ENCODE peak calls at places on chromosomes 13 and 19, in four cellular contexts. One of them, this sample, is unnamed.

GRCh38 chr13:65615506-65615905 is 1614.6 kb downstream of the PCDH9 start:
- DNase-seq in hepatocyte: no peak
- DNase-seq in uterus: no peak
- DNase-seq in mesendoderm: no peak
- DNase-seq in this sample: no peak

GRCh38 chr19:31513841-31514240 is 164.6 kb upstream of the TSHZ3 start:
- DNase-seq in mesendoderm: no peak
- DNase-seq in uterus: no peak
- DNase-seq in hepatocyte: no peak
- DNase-seq in this sample: no peak

GRCh38 chr19:14786421-14786851 is 8.1 kb upstream of the ADGRE2 start:
- DNase-seq in hepatocyte: peak; percentile 25
- DNase-seq in uterus: no peak
- DNase-seq in mesendoderm: peak; percentile 68
- DNase-seq in this sample: peak; percentile 50

GRCh38 chr13:79285159-79285558 is 120.9 kb downstream of the RBM26 start:
- DNase-seq in uterus: no peak
- DNase-seq in mesendoderm: no peak
- DNase-seq in hepatocyte: no peak
- DNase-seq in this sample: no peak

GRCh38 chr13:51435002-51435578 is 17.7 kb downstream of the INTS6 start:
- DNase-seq in hepatocyte: peak; percentile 36
- DNase-seq in mesendoderm: peak; percentile 11
- DNase-seq in uterus: no peak
- DNase-seq in this sample: no peak

GRCh38 chr19:33796164-33797100 is at the start of gene KCTD15:
- DNase-seq in mesendoderm: peak; percentile 84
- DNase-seq in uterus: peak; percentile 55
- DNase-seq in hepatocyte: peak; percentile 68
- DNase-seq in this sample: peak; percentile 61

GRCh38 chr13:110503979-110504499 is 57.5 kb downstream of the RAB20 start:
- DNase-seq in mesendoderm: no peak
- DNase-seq in hepatocyte: no peak
- DNase-seq in uterus: no peak
- DNase-seq in this sample: no peak

GRCh38 chr13:30337061-30337601 is 29.8 kb upstream of the KATNAL1 start:
- DNase-seq in mesendoderm: no peak
- DNase-seq in hepatocyte: no peak
- DNase-seq in uterus: no peak
- DNase-seq in this sample: no peak

GRCh38 chr13:97223711-97224461 is 1.8 kb downstream of the MBNL2 start:
- DNase-seq in hepatocyte: peak; percentile 85
- DNase-seq in mesendoderm: peak; percentile 90
- DNase-seq in uterus: peak; percentile 54
- DNase-seq in this sample: peak; percentile 52

GRCh38 chr19:2180881-2181617 is 17.3 kb downstream of the DOT1L start:
- DNase-seq in hepatocyte: no peak
- DNase-seq in uterus: no peak
- DNase-seq in mesendoderm: no peak
- DNase-seq in this sample: no peak

GRCh38 chr13:37486171-37486661 is 112.4 kb downstream of the POSTN start:
- DNase-seq in mesendoderm: no peak
- DNase-seq in hepatocyte: no peak
- DNase-seq in uterus: no peak
- DNase-seq in this sample: no peak

GRCh38 chr13:73092831-73093230 is 34.0 kb downstream of the KLF5 start:
- DNase-seq in uterus: no peak
- DNase-seq in mesendoderm: no peak
- DNase-seq in hepatocyte: no peak
- DNase-seq in this sample: no peak

GRCh38 chr13:30829145-30829544 is 76.9 kb upstream of the MEDAG start:
- DNase-seq in uterus: no peak
- DNase-seq in hepatocyte: peak; percentile 34
- DNase-seq in mesendoderm: no peak
- DNase-seq in this sample: no peak

GRCh38 chr19:4013886-4014540 is 6.5 kb downstream of the PIAS4 start:
- DNase-seq in hepatocyte: no peak
- DNase-seq in mesendoderm: no peak
- DNase-seq in uterus: no peak
- DNase-seq in this sample: no peak

GRCh38 chr19:23002690-23003422 is at the start of gene ZNF728:
- DNase-seq in uterus: peak; percentile 74
- DNase-seq in mesendoderm: no peak
- DNase-seq in hepatocyte: no peak
- DNase-seq in this sample: no peak

GRCh38 chr13:50732712-50733111 is 110.8 kb downstream of the DLEU7 start:
- DNase-seq in hepatocyte: no peak
- DNase-seq in mesendoderm: no peak
- DNase-seq in uterus: no peak
- DNase-seq in this sample: no peak

GRCh38 chr13:102651392-102651791 is 43.5 kb downstream of the METTL21C start:
- DNase-seq in hepatocyte: peak; percentile 7
- DNase-seq in uterus: no peak
- DNase-seq in mesendoderm: no peak
- DNase-seq in this sample: no peak

GRCh38 chr19:16603090-16603489 is 24.9 kb downstream of the MED26 start:
- DNase-seq in mesendoderm: no peak
- DNase-seq in hepatocyte: no peak
- DNase-seq in uterus: no peak
- DNase-seq in this sample: no peak

GRCh38 chr19:1529430-1529816 is 5.5 kb downstream of the PLK5 start:
- DNase-seq in uterus: no peak
- DNase-seq in mesendoderm: no peak
- DNase-seq in hepatocyte: no peak
- DNase-seq in this sample: no peak

GRCh38 chr19:47794526-47794925 is 9.8 kb downstream of the TPRX1 start:
- DNase-seq in hepatocyte: no peak
- DNase-seq in mesendoderm: peak; percentile 55
- DNase-seq in uterus: no peak
- DNase-seq in this sample: no peak

GRCh38 chr13:23751195-23751594 is 138.0 kb downstream of the MIPEP start:
- DNase-seq in hepatocyte: no peak
- DNase-seq in uterus: no peak
- DNase-seq in mesendoderm: no peak
- DNase-seq in this sample: no peak

GRCh38 chr13:61727714-61728275 is 312.1 kb upstream of the PCDH20 start:
- DNase-seq in uterus: no peak
- DNase-seq in mesendoderm: peak; percentile 71
- DNase-seq in hepatocyte: no peak
- DNase-seq in this sample: no peak

GRCh38 chr19:41740415-41741243 is 14.7 kb upstream of the CEACAM6 start:
- DNase-seq in mesendoderm: no peak
- DNase-seq in uterus: no peak
- DNase-seq in hepatocyte: no peak
- DNase-seq in this sample: no peak

GRCh38 chr19:19303411-19303810 is 16.9 kb downstream of the SUGP1 start:
- DNase-seq in uterus: no peak
- DNase-seq in hepatocyte: no peak
- DNase-seq in mesendoderm: no peak
- DNase-seq in this sample: no peak

GRCh38 chr19:53308339-53308811 is 25.2 kb upstream of the ZNF845 start:
- DNase-seq in mesendoderm: peak; percentile 89
- DNase-seq in uterus: no peak
- DNase-seq in hepatocyte: peak; percentile 55
- DNase-seq in this sample: peak; percentile 6

GRCh38 chr13:25067054-25067453 is 28.9 kb upstream of the PABPC3 start:
- DNase-seq in hepatocyte: no peak
- DNase-seq in mesendoderm: peak; percentile 29
- DNase-seq in uterus: no peak
- DNase-seq in this sample: no peak

GRCh38 chr19:5182811-5183210 is 157.8 kb downstream of the PTPRS start:
- DNase-seq in mesendoderm: no peak
- DNase-seq in uterus: no peak
- DNase-seq in hepatocyte: no peak
- DNase-seq in this sample: no peak

GRCh38 chr13:24923305-24923640 is 159.3 kb downstream of the RNF17 start:
- DNase-seq in mesendoderm: no peak
- DNase-seq in uterus: no peak
- DNase-seq in hepatocyte: peak; percentile 40
- DNase-seq in this sample: no peak

GRCh38 chr13:100707818-100708740 is 33.5 kb upstream of the TMTC4 start:
- DNase-seq in hepatocyte: no peak
- DNase-seq in uterus: no peak
- DNase-seq in mesendoderm: no peak
- DNase-seq in this sample: no peak

GRCh38 chr19:48561412-48561811 is 9.4 kb downstream of the SULT2B1 start:
- DNase-seq in hepatocyte: no peak
- DNase-seq in mesendoderm: no peak
- DNase-seq in uterus: no peak
- DNase-seq in this sample: no peak

GRCh38 chr19:38319421-38320258 is at the start of gene KCNK6:
- DNase-seq in uterus: peak; percentile 59
- DNase-seq in mesendoderm: peak; percentile 34
- DNase-seq in hepatocyte: peak; percentile 63
- DNase-seq in this sample: no peak

GRCh38 chr13:42064259-42064658 is 15.8 kb downstream of the DGKH start:
- DNase-seq in mesendoderm: no peak
- DNase-seq in uterus: no peak
- DNase-seq in hepatocyte: no peak
- DNase-seq in this sample: no peak

GRCh38 chr13:44819245-44819644 is 170.0 kb downstream of the NUFIP1 start:
- DNase-seq in uterus: no peak
- DNase-seq in mesendoderm: peak; percentile 29
- DNase-seq in hepatocyte: peak; percentile 75
- DNase-seq in this sample: no peak

GRCh38 chr13:98026457-98026857 is 73.0 kb downstream of the IPO5 start:
- DNase-seq in hepatocyte: peak; percentile 46
- DNase-seq in mesendoderm: peak; percentile 53
- DNase-seq in uterus: no peak
- DNase-seq in this sample: no peak

GRCh38 chr19:19081642-19082151 is 17.9 kb downstream of the SLC25A42 start:
- DNase-seq in hepatocyte: no peak
- DNase-seq in mesendoderm: no peak
- DNase-seq in uterus: peak; percentile 46
- DNase-seq in this sample: no peak

GRCh38 chr19:38389101-38389925 is 816 bp downstream of the SPRED3 start:
- DNase-seq in uterus: peak; percentile 21
- DNase-seq in hepatocyte: peak; percentile 58
- DNase-seq in mesendoderm: peak; percentile 67
- DNase-seq in this sample: peak; percentile 32

GRCh38 chr19:44757735-44758505 is 9.4 kb downstream of the BCL3 start:
- DNase-seq in hepatocyte: peak; percentile 67
- DNase-seq in mesendoderm: peak; percentile 77
- DNase-seq in uterus: peak; percentile 81
- DNase-seq in this sample: peak; percentile 71

GRCh38 chr19:16330368-16330801 is 5.8 kb downstream of the KLF2 start:
- DNase-seq in mesendoderm: peak; percentile 27
- DNase-seq in hepatocyte: peak; percentile 83
- DNase-seq in uterus: peak; percentile 54
- DNase-seq in this sample: no peak

GRCh38 chr19:49823472-49823871 is 5.4 kb downstream of the MED25 start:
- DNase-seq in mesendoderm: no peak
- DNase-seq in hepatocyte: no peak
- DNase-seq in uterus: no peak
- DNase-seq in this sample: no peak

DNA sequence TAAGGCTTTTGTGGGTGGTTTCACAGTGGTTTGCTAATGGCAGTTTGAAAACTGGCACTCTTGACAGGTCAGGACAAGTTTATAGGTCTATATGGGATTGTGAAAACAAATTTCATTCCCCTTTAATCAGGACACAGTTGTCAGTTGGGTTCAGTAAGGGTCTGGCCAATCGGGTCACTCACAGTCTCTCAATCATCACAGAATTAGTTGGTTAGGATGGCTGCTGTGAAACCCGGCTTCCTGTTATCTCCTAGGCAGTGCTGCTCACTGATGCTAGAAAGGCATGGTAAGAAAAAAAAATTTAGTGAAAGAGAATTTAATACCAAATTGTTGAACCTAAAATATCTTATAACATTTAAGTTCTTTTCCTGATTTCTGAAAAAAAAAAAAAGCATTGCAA is 1730.1 kb downstream of the EFNB2 start:
- DNase-seq in uterus: no peak
- DNase-seq in mesendoderm: no peak
- DNase-seq in hepatocyte: no peak
- DNase-seq in this sample: no peak
- H3K4me1 ChIP-seq in uterus: no peaks in the 10 kb centered on the region
- H3K4me1 ChIP-seq in mesendoderm: no peaks in the 10 kb centered on the region
- H3K4me1 ChIP-seq in hepatocyte: no peaks in the 10 kb centered on the region
- H3K4me1 ChIP-seq in this sample: no peaks in the 10 kb centered on the region

GRCh38 chr19:17733127-17733526 is 13.8 kb downstream of the MAP1S start:
- DNase-seq in mesendoderm: no peak
- DNase-seq in hepatocyte: no peak
- DNase-seq in uterus: no peak
- DNase-seq in this sample: no peak
- H3K4me1 ChIP-seq in mesendoderm: no peaks in the 10 kb centered on the region
- H3K4me1 ChIP-seq in hepatocyte: no peaks in the 10 kb centered on the region
- H3K4me1 ChIP-seq in uterus: no peaks in the 10 kb centered on the region
- H3K4me1 ChIP-seq in this sample: no peaks in the 10 kb centered on the region

GRCh38 chr19:35164418-35164817 is 9.9 kb downstream of the FXYD5 start:
- DNase-seq in uterus: no peak
- DNase-seq in hepatocyte: no peak
- DNase-seq in mesendoderm: no peak
- DNase-seq in this sample: no peak
- H3K4me1 ChIP-seq in uterus: no peaks in the 10 kb centered on the region
- H3K4me1 ChIP-seq in hepatocyte: no peaks in the 10 kb centered on the region
- H3K4me1 ChIP-seq in mesendoderm: no peaks in the 10 kb centered on the region
- H3K4me1 ChIP-seq in this sample: peaks cover 5% of the 10 kb centered on the region

DNA sequence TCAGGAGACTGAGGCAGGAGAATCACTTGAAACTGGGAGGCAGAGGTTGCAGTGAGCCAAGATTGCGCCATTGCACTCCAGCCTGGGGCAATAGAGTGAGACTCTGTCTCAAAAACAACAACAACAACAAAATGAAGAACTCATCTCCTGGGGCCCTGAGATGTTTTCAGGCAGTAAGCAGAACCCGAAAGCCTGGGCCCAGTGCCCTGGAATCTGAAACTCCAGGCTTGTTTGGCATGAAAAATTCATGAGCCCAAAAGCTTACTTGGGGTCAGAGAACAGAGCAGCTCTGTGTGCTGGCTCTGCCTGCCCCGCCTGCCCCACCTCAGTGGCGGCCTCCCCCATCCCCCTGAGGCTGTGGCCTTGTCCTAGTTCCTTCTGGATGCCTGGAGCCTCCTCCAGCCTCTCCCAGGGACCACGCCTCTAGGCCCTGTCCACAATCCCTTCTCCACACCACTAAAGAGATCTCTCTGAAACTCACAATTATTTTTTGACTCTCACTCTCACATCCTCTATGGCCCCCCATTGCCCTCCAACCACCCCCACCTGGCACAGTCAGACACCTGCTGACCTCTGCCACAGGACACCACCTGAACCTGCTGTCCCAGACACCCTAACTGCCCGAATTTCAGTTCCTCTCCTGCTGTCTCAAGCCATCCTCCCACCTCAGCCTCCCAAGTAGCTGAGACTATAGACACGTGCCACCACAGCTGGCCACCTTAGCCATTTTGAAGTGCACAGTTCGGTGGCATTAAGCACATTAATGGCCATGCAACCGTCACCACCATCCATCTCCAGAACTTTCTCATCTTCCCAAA is 6.9 kb upstream of the AP1M2 start:
- DNase-seq in uterus: no peak
- DNase-seq in hepatocyte: no peak
- DNase-seq in mesendoderm: no peak
- DNase-seq in this sample: no peak
- H3K4me1 ChIP-seq in uterus: no peaks in the 10 kb centered on the region
- H3K4me1 ChIP-seq in hepatocyte: no peaks in the 10 kb centered on the region
- H3K4me1 ChIP-seq in mesendoderm: no peaks in the 10 kb centered on the region
- H3K4me1 ChIP-seq in this sample: no peaks in the 10 kb centered on the region

This sample was measured in neuronal stem cell.